ENCODE peak calls at places on chromosomes 16 and 17, in nine cellular contexts. U is heart right ventricle, Z is suprapubic skin, Q is mucosa of descending colon, W is gastrocnemius medialis, I is neural progenitor cell, H is HepG2, F is pancreas, K is HCT116. X is an unnamed sample.

GRCh38 chr16:2968738-2969544 is at the start of gene PAQR4:
- DNase-seq in Q (peak; percentile 88), K (peak; percentile 82), H (peak; percentile 80), W (peak; percentile 81), Z (peak; percentile 83), I (peak; percentile 98), F (peak; percentile 95), U (peak; percentile 83), X (peak; percentile 88)

GRCh38 chr17:72976971-72977767 is 115.3 kb downstream of the SLC39A11 start:
- DNase-seq in H (no peak), U (peak; percentile 57), W (peak; percentile 23), I (no peak), Z (no peak), Q (peak; percentile 17), K (peak; percentile 82), F (no peak), X (peak; percentile 65)

GRCh38 chr16:21264226-21265036 is 13.7 kb downstream of the CRYM start:
- DNase-seq in I (peak; percentile 34), F (no peak), K (no peak), Z (no peak), W (no peak), H (peak; percentile 42), U (peak; percentile 42), Q (peak; percentile 58), X (no peak)

GRCh38 chr17:56884483-56885144 is 29.2 kb downstream of the TRIM25 start:
- DNase-seq in H (no peak), I (no peak), K (no peak), F (no peak), Q (peak; percentile 65), U (no peak), Z (no peak), W (no peak), X (no peak)

GRCh38 chr16:47311738-47312505 is 148.9 kb downstream of the ITFG1 start:
- DNase-seq in K (peak; percentile 6), I (peak; percentile 20), Q (peak; percentile 10), F (no peak), W (peak; percentile 25), U (no peak), Z (no peak), H (no peak), X (no peak)

GRCh38 chr17:47686661-47687327 is 7.2 kb upstream of the TBKBP1 start:
- DNase-seq in F (no peak), Q (no peak), U (no peak), Z (no peak), I (no peak), W (no peak), K (no peak), H (peak; percentile 90), X (no peak)

GRCh38 chr16:53502331-53503269 is at the start of gene AKTIP:
- DNase-seq in Q (peak; percentile 81), K (no peak), W (peak; percentile 79), F (peak; percentile 91), Z (peak; percentile 79), U (no peak), I (peak; percentile 44), H (no peak), X (peak; percentile 83)

GRCh38 chr16:4245400-4245799 is 3.5 kb upstream of the SRL start:
- DNase-seq in F (no peak), H (no peak), I (no peak), U (no peak), K (no peak), Q (no peak), Z (no peak), W (no peak), X (no peak)

GRCh38 chr16:19753815-19754643 is 36.0 kb downstream of the IQCK start:
- DNase-seq in Z (no peak), H (peak; percentile 39), F (no peak), K (no peak), Q (peak; percentile 23), I (no peak), W (no peak), U (no peak), X (no peak)

GRCh38 chr17:35898283-35899070 is 18.3 kb upstream of the CCL5 start:
- DNase-seq in W (no peak), F (peak; percentile 79), H (no peak), K (no peak), Q (peak; percentile 54), U (peak; percentile 9), Z (no peak), I (no peak), X (peak; percentile 40)

GRCh38 chr17:67559381-67559966 is 158.3 kb upstream of the NOL11 start:
- DNase-seq in W (no peak), U (no peak), I (no peak), K (no peak), Z (no peak), H (no peak), Q (peak; percentile 38), F (no peak), X (no peak)

GRCh38 chr16:29807426-29808218 is 1.3 kb downstream of the MAZ start:
- DNase-seq in H (peak; percentile 81), K (peak; percentile 82), W (peak; percentile 91), U (peak; percentile 95), F (peak; percentile 77), I (peak; percentile 89), Q (peak; percentile 91), Z (peak; percentile 94), X (peak; percentile 92)

GRCh38 chr16:29808219-29808900 is 2.0 kb downstream of the MAZ start:
- DNase-seq in Q (peak; percentile 65), W (peak; percentile 25), I (no peak), F (no peak), K (no peak), H (no peak), U (peak; percentile 29), Z (no peak), X (no peak)

GRCh38 chr16:29810699-29811169 is 1.3 kb upstream of the PRRT2 start:
- DNase-seq in I (peak; percentile 46), Z (no peak), F (no peak), K (no peak), Q (no peak), W (no peak), H (no peak), U (no peak), X (no peak)

GRCh38 chr16:29809850-29810698 is 1.9 kb upstream of the PRRT2 start:
- DNase-seq in H (no peak), Z (no peak), F (no peak), U (peak; percentile 31), K (no peak), Q (peak; percentile 33), I (peak; percentile 52), W (no peak), X (peak; percentile 53)

DNA sequence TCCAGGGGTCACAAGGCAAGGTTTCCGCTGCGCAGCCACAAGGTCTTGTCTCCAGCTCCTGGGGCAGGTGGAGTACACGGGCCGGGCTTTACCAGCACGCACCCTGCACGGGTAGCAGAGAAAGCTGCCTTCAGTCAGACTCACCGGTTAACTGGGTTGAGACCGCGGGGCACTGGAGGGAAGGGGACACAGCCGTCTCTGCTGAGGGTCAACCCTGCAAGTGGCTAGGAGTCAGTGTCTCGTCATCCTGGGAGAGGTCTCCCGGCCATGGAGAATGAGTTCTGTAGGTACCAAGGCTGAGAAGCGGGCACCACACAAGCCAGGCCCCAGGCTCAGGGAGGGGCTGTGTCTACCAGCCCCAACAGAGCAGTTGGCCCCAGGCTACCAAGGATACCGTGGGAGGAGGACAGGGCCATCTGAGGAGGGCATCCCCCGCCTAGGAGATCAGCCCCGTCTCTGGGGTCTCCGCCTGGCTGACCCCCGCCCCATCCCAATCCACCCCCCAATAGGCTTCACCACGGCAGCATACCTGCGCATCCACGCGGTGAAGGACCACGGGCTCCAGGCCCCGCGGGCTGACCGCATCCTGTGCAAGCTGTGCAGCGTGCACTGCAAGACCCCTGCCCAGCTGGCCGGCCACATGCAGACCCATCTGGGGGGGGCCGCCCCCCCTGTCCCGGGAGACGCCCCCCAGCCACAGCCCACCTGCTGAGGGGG is 2.8 kb upstream of the PRRT2 start:
- DNase-seq in U (no peak), K (no peak), W (no peak), Q (no peak), F (no peak), H (no peak), Z (peak; percentile 74), I (no peak), X (no peak)
- H3K4me1 ChIP-seq in U (peaks cover 73% of the 10 kb centered on the region), K (peaks cover 32% of the 10 kb centered on the region), W (peaks cover 49% of the 10 kb centered on the region), Q (peaks cover 53% of the 10 kb centered on the region), F (no peaks in the 10 kb centered on the region), H (peaks cover 70% of the 10 kb centered on the region), Z (peaks cover 76% of the 10 kb centered on the region), I (peaks cover 52% of the 10 kb centered on the region), X (peaks cover 68% of the 10 kb centered on the region)

GRCh38 chr17:43994272-43995149 is 9.9 kb upstream of the NAGS start:
- DNase-seq in W (peak; percentile 34), I (peak; percentile 86), F (peak; percentile 88), Z (peak; percentile 77), U (peak; percentile 54), Q (peak; percentile 57), H (peak; percentile 54), K (no peak), X (peak; percentile 78)

GRCh38 chr17:43998552-43998951 is 5.9 kb upstream of the NAGS start:
- DNase-seq in Z (no peak), F (no peak), U (no peak), K (no peak), H (no peak), Q (no peak), W (no peak), I (no peak), X (no peak)

GRCh38 chr17:43999024-43999423 is 5.4 kb upstream of the NAGS start:
- DNase-seq in F (no peak), Q (no peak), W (no peak), U (no peak), K (no peak), I (no peak), Z (no peak), H (no peak), X (no peak)

GRCh38 chr17:43992641-43993040 is 11.8 kb upstream of the NAGS start:
- DNase-seq in I (no peak), F (no peak), Q (no peak), W (no peak), U (no peak), K (no peak), H (no peak), Z (no peak), X (no peak)

GRCh38 chr17:43995150-43995471 is 9.3 kb upstream of the NAGS start:
- DNase-seq in K (no peak), F (no peak), U (no peak), I (no peak), W (no peak), Q (no peak), Z (no peak), H (no peak), X (no peak)
- H3K4me1 ChIP-seq in K (no peaks in the 10 kb centered on the region), F (no peaks in the 10 kb centered on the region), U (peaks cover 9% of the 10 kb centered on the region), I (peaks cover 4% of the 10 kb centered on the region), W (peaks cover 3% of the 10 kb centered on the region), Q (no peaks in the 10 kb centered on the region), Z (peaks cover 10% of the 10 kb centered on the region), H (peaks cover 32% of the 10 kb centered on the region), X (peaks cover 11% of the 10 kb centered on the region)

DNA sequence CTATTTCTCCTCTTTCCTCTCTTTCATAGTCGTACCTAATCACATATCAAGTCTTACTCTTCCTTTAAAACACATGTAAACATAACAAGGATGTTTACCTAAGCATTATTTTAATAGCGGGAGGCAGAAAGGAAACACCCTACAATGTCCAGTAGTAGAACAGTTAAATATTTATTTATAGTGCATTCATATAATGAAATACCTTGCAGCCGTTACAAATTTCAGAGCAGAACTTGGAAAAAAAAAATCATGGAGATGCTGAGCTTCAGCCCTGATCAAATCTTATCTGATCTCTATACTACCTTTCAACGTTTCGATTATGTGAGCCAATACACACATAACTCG is 39.6 kb downstream of the GRB2 start:
- DNase-seq in I (no peak), W (no peak), F (no peak), K (no peak), Z (no peak), Q (no peak), U (no peak), H (no peak), X (no peak)
- H3K4me1 ChIP-seq in I (peaks cover 29% of the 10 kb centered on the region), W (peaks cover 88% of the 10 kb centered on the region), F (peaks cover 17% of the 10 kb centered on the region), K (peaks cover 8% of the 10 kb centered on the region), Z (peaks cover 33% of the 10 kb centered on the region), Q (peaks cover 38% of the 10 kb centered on the region), U (peaks cover 78% of the 10 kb centered on the region), H (peaks cover 76% of the 10 kb centered on the region), X (peaks cover 36% of the 10 kb centered on the region)

GRCh38 chr16:57413301-57413730 is 8.7 kb downstream of the CCL17 start:
- DNase-seq in K (no peak), W (no peak), Q (no peak), U (no peak), F (peak; percentile 39), I (no peak), Z (no peak), H (no peak), X (no peak)
- H3K4me1 ChIP-seq in K (peaks cover 9% of the 10 kb centered on the region), W (peaks cover 6% of the 10 kb centered on the region), Q (peaks cover 7% of the 10 kb centered on the region), U (peaks cover 48% of the 10 kb centered on the region), F (peaks cover 6% of the 10 kb centered on the region), I (peaks cover 15% of the 10 kb centered on the region), Z (peaks cover 45% of the 10 kb centered on the region), H (peaks cover 46% of the 10 kb centered on the region), X (peaks cover 14% of the 10 kb centered on the region)